ENCODE peak calls at places on chromosomes 7 and 10, in nine cellular contexts. W is right lobe of liver, V is heart right ventricle, H is prostate gland, K is ovary, D is A549, L is GM12865, X is body of pancreas, M is transverse colon. N is an unnamed sample.

GRCh38 chr7:44735403-44736165 is 13.1 kb upstream of the ZMIZ2 start:
- DNase-seq in W (no peak), V (no peak), H (no peak), K (no peak), D (peak), L (peak), X (no peak), M (no peak), N (no peak)

GRCh38 chr7:130887182-130888016 is 153.4 kb upstream of the KLF14 start:
- DNase-seq in W (no peak), V (no peak), H (no peak), K (no peak), D (peak), L (no peak), X (no peak), M (no peak), N (no peak)

GRCh38 chr10:103763374-103764202 is 91.8 kb downstream of the SH3PXD2A start:
- DNase-seq in W (no peak), V (no peak), H (no peak), K (no peak), D (no peak), L (peak), X (no peak), M (no peak), N (no peak)

GRCh38 chr7:118845787-118846186 is 621.3 kb downstream of the ANKRD7 start:
- DNase-seq in W (no peak), V (no peak), H (no peak), K (no peak), D (no peak), L (no peak), X (no peak), M (no peak), N (no peak)

GRCh38 chr10:12564173-12564572 is 214.8 kb downstream of the CAMK1D start:
- DNase-seq in W (no peak), V (no peak), H (no peak), K (no peak), D (no peak), L (no peak), X (no peak), M (no peak), N (no peak)

GRCh38 chr7:80922254-80923049 is 3.6 kb upstream of the SEMA3C start:
- DNase-seq in W (no peak), V (no peak), H (peak), K (no peak), D (no peak), L (no peak), X (peak), M (peak), N (peak)

GRCh38 chr7:1994931-1995330 is 237.8 kb downstream of the MAD1L1 start:
- DNase-seq in W (no peak), V (no peak), H (no peak), K (no peak), D (no peak), L (no peak), X (no peak), M (no peak), N (no peak)

GRCh38 chr10:28587970-28588290 is 55.0 kb downstream of the WAC start:
- DNase-seq in W (no peak), V (no peak), H (no peak), K (no peak), D (peak), L (no peak), X (peak), M (no peak), N (peak)

GRCh38 chr7:149742075-149742701 is 31.2 kb downstream of the ZNF467 start:
- DNase-seq in W (peak), V (peak), H (peak), K (peak), D (peak), L (peak), X (peak), M (peak), N (no peak)

GRCh38 chr10:5555881-5556280 is 31.1 kb downstream of the CALML3 start:
- DNase-seq in W (no peak), V (no peak), H (no peak), K (no peak), D (no peak), L (no peak), X (no peak), M (no peak), N (no peak)

GRCh38 chr10:71082930-71083329 is 129.4 kb upstream of the UNC5B start:
- DNase-seq in W (no peak), V (no peak), H (no peak), K (no peak), D (no peak), L (no peak), X (no peak), M (no peak), N (no peak)

GRCh38 chr10:61635946-61636345 is 26.8 kb upstream of the CABCOCO1 start:
- DNase-seq in W (no peak), V (no peak), H (no peak), K (no peak), D (peak), L (no peak), X (no peak), M (no peak), N (no peak)

GRCh38 chr7:90698616-90699015 is 102.5 kb downstream of the CDK14 start:
- DNase-seq in W (no peak), V (no peak), H (no peak), K (no peak), D (no peak), L (no peak), X (no peak), M (no peak), N (no peak)

GRCh38 chr10:90969148-90969547 is 48.3 kb upstream of the ANKRD1 start:
- DNase-seq in W (no peak), V (no peak), H (no peak), K (no peak), D (no peak), L (no peak), X (no peak), M (no peak), N (no peak)

GRCh38 chr7:116021237-116021636 is 9.3 kb downstream of the TFEC start:
- DNase-seq in W (no peak), V (no peak), H (no peak), K (no peak), D (no peak), L (no peak), X (no peak), M (no peak), N (no peak)

GRCh38 chr10:133030791-133031190 is 56.9 kb upstream of the ADGRA1 start:
- DNase-seq in W (no peak), V (no peak), H (no peak), K (no peak), D (no peak), L (no peak), X (peak), M (no peak), N (no peak)

GRCh38 chr7:36309301-36309700 is 80.4 kb upstream of the ANLN start:
- DNase-seq in W (no peak), V (no peak), H (no peak), K (no peak), D (no peak), L (no peak), X (no peak), M (no peak), N (no peak)

GRCh38 chr10:25068152-25069058 is 52.0 kb downstream of the THNSL1 start:
- DNase-seq in W (no peak), V (no peak), H (no peak), K (no peak), D (no peak), L (peak), X (no peak), M (no peak), N (no peak)

GRCh38 chr10:3206516-3207157 is 34.1 kb upstream of the PITRM1 start:
- DNase-seq in W (no peak), V (no peak), H (no peak), K (no peak), D (no peak), L (no peak), X (no peak), M (no peak), N (no peak)

GRCh38 chr10:73974309-73974946 is 23.5 kb upstream of the VCL start:
- DNase-seq in W (no peak), V (no peak), H (no peak), K (no peak), D (no peak), L (peak), X (no peak), M (no peak), N (no peak)

GRCh38 chr7:8436965-8437364 is 3.6 kb downstream of the NXPH1 start:
- DNase-seq in W (peak), V (no peak), H (no peak), K (no peak), D (peak), L (peak), X (peak), M (peak), N (no peak)

GRCh38 chr10:78718032-78718572 is 350.7 kb upstream of the ZMIZ1 start:
- DNase-seq in W (no peak), V (no peak), H (no peak), K (no peak), D (no peak), L (no peak), X (no peak), M (no peak), N (no peak)

GRCh38 chr7:44059219-44060090 is 5.9 kb downstream of the PGAM2 start:
- DNase-seq in W (peak), V (peak), H (no peak), K (no peak), D (no peak), L (peak), X (peak), M (peak), N (no peak)

GRCh38 chr10:81920213-81920829 is 45.3 kb downstream of the NRG3 start:
- DNase-seq in W (no peak), V (no peak), H (no peak), K (no peak), D (no peak), L (peak), X (no peak), M (no peak), N (no peak)

GRCh38 chr10:97778452-97779302 is 6.9 kb upstream of the SFRP5 start:
- DNase-seq in W (no peak), V (no peak), H (no peak), K (no peak), D (no peak), L (no peak), X (peak), M (no peak), N (no peak)

GRCh38 chr10:131726460-131726861 is 174.3 kb upstream of the PPP2R2D start:
- DNase-seq in W (no peak), V (peak), H (peak), K (peak), D (no peak), L (no peak), X (peak), M (no peak), N (no peak)

GRCh38 chr7:145986248-145986874 is 130.2 kb upstream of the CNTNAP2 start:
- DNase-seq in W (no peak), V (no peak), H (no peak), K (no peak), D (no peak), L (no peak), X (no peak), M (no peak), N (no peak)

GRCh38 chr7:47516985-47517590 is 64.8 kb downstream of the TNS3 start:
- DNase-seq in W (peak), V (no peak), H (peak), K (no peak), D (no peak), L (no peak), X (peak), M (peak), N (no peak)

GRCh38 chr10:20105236-20105635 is 289.0 kb downstream of the PLXDC2 start:
- DNase-seq in W (no peak), V (no peak), H (peak), K (no peak), D (no peak), L (no peak), X (peak), M (no peak), N (peak)

GRCh38 chr7:87877641-87878040 is 1.3 kb downstream of the DBF4 start:
- DNase-seq in W (no peak), V (no peak), H (no peak), K (no peak), D (no peak), L (no peak), X (no peak), M (no peak), N (no peak)
- H3K4me3 ChIP-seq in W (peak), V (peak), H (peak), K (peak), D (peak), L (peak), X (peak), M (peak), N (peak)

GRCh38 chr7:41699532-41699931 is 3.4 kb downstream of the INHBA start:
- DNase-seq in W (no peak), V (no peak), H (no peak), K (peak), D (no peak), L (no peak), X (no peak), M (no peak), N (no peak)
- H3K4me3 ChIP-seq in W (peak), V (peak), H (peak), K (peak), D (no peak), L (no peak), X (no peak), M (no peak), N (no peak)

GRCh38 chr7:117085275-117085674 is 132.0 kb downstream of the ST7 start:
- DNase-seq in W (no peak), V (no peak), H (no peak), K (no peak), D (no peak), L (no peak), X (no peak), M (no peak), N (no peak)
- H3K4me3 ChIP-seq in W (no peak), V (no peak), H (no peak), K (no peak), D (no peak), L (no peak), X (no peak), M (no peak), N (no peak)

GRCh38 chr7:134771889-134772288 is 7.5 kb upstream of the CALD1 start:
- DNase-seq in W (no peak), V (no peak), H (no peak), K (no peak), D (no peak), L (no peak), X (no peak), M (no peak), N (no peak)

GRCh38 chr7:134777470-134777869 is 2.0 kb upstream of the CALD1 start:
- DNase-seq in W (no peak), V (no peak), H (no peak), K (no peak), D (no peak), L (no peak), X (no peak), M (no peak), N (no peak)

GRCh38 chr7:134773164-134773563 is 6.3 kb upstream of the CALD1 start:
- DNase-seq in W (no peak), V (no peak), H (no peak), K (no peak), D (no peak), L (no peak), X (no peak), M (no peak), N (no peak)

GRCh38 chr7:134772401-134772800 is 7.0 kb upstream of the CALD1 start:
- DNase-seq in W (no peak), V (no peak), H (no peak), K (no peak), D (no peak), L (no peak), X (no peak), M (no peak), N (no peak)

GRCh38 chr7:134774076-134774475 is 5.4 kb upstream of the CALD1 start:
- DNase-seq in W (no peak), V (no peak), H (no peak), K (no peak), D (no peak), L (no peak), X (no peak), M (no peak), N (no peak)
- H3K4me3 ChIP-seq in W (no peak), V (no peak), H (no peak), K (no peak), D (no peak), L (no peak), X (no peak), M (no peak), N (no peak)

DNA sequence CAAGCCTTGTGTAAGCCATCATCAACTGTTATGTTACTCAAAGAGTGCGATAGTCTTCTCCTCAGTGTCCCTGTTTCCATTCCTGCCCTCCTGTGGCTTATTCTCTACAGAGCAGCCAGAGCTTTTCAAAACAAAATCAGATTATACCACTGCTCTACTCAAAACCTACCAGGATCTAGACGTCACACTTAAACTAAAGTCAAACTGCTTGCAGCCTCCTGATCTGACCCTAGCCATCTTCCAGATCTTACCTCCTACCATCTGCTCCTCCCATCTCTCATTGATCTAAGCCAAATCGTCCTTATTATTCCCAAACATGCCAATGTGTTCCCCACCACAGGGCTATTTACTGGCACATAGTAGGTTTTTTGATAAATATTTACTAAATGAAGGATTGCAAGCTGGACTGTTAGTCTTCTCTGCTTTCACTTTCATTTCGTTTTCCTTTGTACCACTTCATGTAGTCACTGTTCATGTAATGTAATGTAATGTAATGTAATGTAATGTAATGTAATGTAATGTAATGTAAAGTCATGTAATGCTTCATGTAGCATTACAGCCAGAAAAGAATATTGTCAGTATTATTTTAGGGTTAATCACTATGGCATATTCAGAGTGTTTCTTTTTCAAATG is 116.1 kb downstream of the GPR37 start:
- DNase-seq in W (no peak), V (no peak), H (no peak), K (no peak), D (no peak), L (peak), X (no peak), M (no peak), N (no peak)
- H3K4me3 ChIP-seq in W (peak), V (no peak), H (no peak), K (no peak), D (peak), L (peak), X (no peak), M (no peak), N (no peak)

GRCh38 chr7:97026705-97027426 is 2.2 kb upstream of the DLX5 start:
- DNase-seq in W (no peak), V (no peak), H (no peak), K (no peak), D (no peak), L (no peak), X (no peak), M (no peak), N (no peak)
- H3K4me3 ChIP-seq in W (peak), V (peak), H (no peak), K (no peak), D (no peak), L (no peak), X (no peak), M (peak), N (no peak)

DNA sequence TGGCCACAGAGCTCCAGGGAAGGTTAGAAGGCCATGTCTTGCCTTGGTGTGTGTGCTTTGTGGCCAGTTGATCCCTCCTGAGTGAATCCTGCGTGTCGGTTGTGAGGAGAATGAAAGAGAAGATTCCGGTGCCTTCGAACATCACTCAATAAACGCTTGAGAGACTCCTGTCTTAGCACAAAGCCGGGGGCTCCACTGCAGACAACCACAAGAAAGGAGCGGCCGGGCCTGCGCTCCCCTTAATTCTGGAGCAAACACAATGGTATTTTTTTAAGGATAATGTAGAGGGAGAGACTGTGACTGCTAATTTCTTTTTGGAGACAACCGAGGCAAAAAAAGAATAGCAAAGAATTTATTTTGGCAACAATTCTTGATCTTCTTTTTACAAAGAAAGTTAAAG is 286.8 kb upstream of the SHH start:
- DNase-seq in W (no peak), V (no peak), H (no peak), K (no peak), D (no peak), L (no peak), X (no peak), M (no peak), N (no peak)
- H3K4me3 ChIP-seq in W (no peak), V (no peak), H (no peak), K (no peak), D (no peak), L (no peak), X (no peak), M (no peak), N (no peak)

N was measured in LNCaP clone FGC.